ENCODE peak calls at places on chromosomes 5 and 9, in six cellular contexts. F is foreskin fibroblast; W is fibroblast of villous mesenchyme; T is cardiac muscle cell; M is CD8-positive, alpha-beta memory T cell; L is fibroblast of mammary gland. Z is an unnamed sample.

GRCh38 chr5:123264399-123264798 is 158.8 kb downstream of the CEP120 start:
- DNase-seq in F (no peak), W (no peak), T (no peak), M (no peak), L (peak), Z (no peak)

GRCh38 chr9:98775831-98776441 is 20.4 kb downstream of the ANKS6 start:
- DNase-seq in F (peak), W (peak), T (peak), M (peak), L (peak), Z (no peak)

GRCh38 chr5:134392301-134392700 is 19.4 kb downstream of the CDKN2AIPNL start:
- DNase-seq in F (no peak), W (peak), T (no peak), M (no peak), L (no peak), Z (no peak)

GRCh38 chr9:100322954-100323536 is 29.7 kb downstream of the TEX10 start:
- DNase-seq in F (peak), W (peak), T (peak), M (no peak), L (peak), Z (no peak)

GRCh38 chr9:73579823-73580222 is 428.2 kb downstream of the ANXA1 start:
- DNase-seq in F (no peak), W (no peak), T (no peak), M (no peak), L (no peak), Z (no peak)

GRCh38 chr5:67363195-67363594 is 166.6 kb upstream of the CD180 start:
- DNase-seq in F (no peak), W (no peak), T (peak), M (no peak), L (no peak), Z (no peak)

GRCh38 chr5:129460121-129460950 is at the start of gene ADAMTS19:
- DNase-seq in F (peak), W (peak), T (peak), M (no peak), L (peak), Z (no peak)

GRCh38 chr5:74543162-74543995 is 97.1 kb downstream of the ENC1 start:
- DNase-seq in F (peak), W (peak), T (peak), M (no peak), L (peak), Z (peak)

GRCh38 chr5:6732634-6733410 is 19.6 kb downstream of the TENT4A start:
- DNase-seq in F (peak), W (peak), T (peak), M (no peak), L (peak), Z (peak)

GRCh38 chr5:62112689-62113220 is 193.3 kb upstream of the KIF2A start:
- DNase-seq in F (peak), W (no peak), T (no peak), M (no peak), L (no peak), Z (no peak)

GRCh38 chr9:129567842-129568559 is 52.9 kb downstream of the C9orf50 start:
- DNase-seq in F (peak), W (no peak), T (peak), M (no peak), L (peak), Z (peak)

GRCh38 chr9:130459941-130460340 is 15.2 kb downstream of the ASS1 start:
- DNase-seq in F (no peak), W (no peak), T (no peak), M (no peak), L (no peak), Z (no peak)

GRCh38 chr9:133144142-133144886 is 19.4 kb downstream of the GBGT1 start:
- DNase-seq in F (peak), W (peak), T (peak), M (peak), L (peak), Z (peak)

GRCh38 chr5:161745392-161745791 is 59.9 kb downstream of the GABRA6 start:
- DNase-seq in F (no peak), W (no peak), T (no peak), M (no peak), L (no peak), Z (no peak)

GRCh38 chr5:90641528-90641927 is 82.9 kb downstream of the ADGRV1 start:
- DNase-seq in F (no peak), W (no peak), T (no peak), M (no peak), L (no peak), Z (no peak)

GRCh38 chr9:112890106-112891081 is at the start of gene SLC46A2:
- DNase-seq in F (no peak), W (no peak), T (no peak), M (no peak), L (no peak), Z (peak)

GRCh38 chr9:87337335-87338074 is 160.2 kb upstream of the DAPK1 start:
- DNase-seq in F (peak), W (peak), T (peak), M (no peak), L (peak), Z (no peak)

GRCh38 chr5:10934789-10935355 is 173.8 kb upstream of the DAP start:
- DNase-seq in F (no peak), W (no peak), T (no peak), M (no peak), L (no peak), Z (no peak)

GRCh38 chr5:162078805-162079204 is 11.2 kb downstream of the GABRG2 start:
- DNase-seq in F (no peak), W (no peak), T (no peak), M (no peak), L (no peak), Z (no peak)

GRCh38 chr9:28899926-28900325 is 1326.6 kb upstream of the C9orf72 start:
- DNase-seq in F (no peak), W (no peak), T (no peak), M (no peak), L (no peak), Z (no peak)

GRCh38 chr5:142684508-142685031 is 1.3 kb downstream of the FGF1 start:
- DNase-seq in F (no peak), W (no peak), T (peak), M (no peak), L (no peak), Z (no peak)

GRCh38 chr5:65479527-65479926 is 2.2 kb downstream of the ADAMTS6 start:
- DNase-seq in F (no peak), W (no peak), T (no peak), M (no peak), L (no peak), Z (no peak)

GRCh38 chr5:149777382-149777781 is 47.3 kb downstream of the PPARGC1B start:
- DNase-seq in F (no peak), W (no peak), T (peak), M (no peak), L (no peak), Z (peak)

GRCh38 chr5:174877987-174878386 is 153.6 kb downstream of the MSX2 start:
- DNase-seq in F (no peak), W (no peak), T (no peak), M (no peak), L (no peak), Z (no peak)

GRCh38 chr9:123335227-123335985 is 20.6 kb upstream of the CRB2 start:
- DNase-seq in F (peak), W (peak), T (peak), M (no peak), L (peak), Z (no peak)
- H3K4me3 ChIP-seq in F (no peak), W (no peak), T (no peak), M (no peak), L (no peak), Z (no peak)

DNA sequence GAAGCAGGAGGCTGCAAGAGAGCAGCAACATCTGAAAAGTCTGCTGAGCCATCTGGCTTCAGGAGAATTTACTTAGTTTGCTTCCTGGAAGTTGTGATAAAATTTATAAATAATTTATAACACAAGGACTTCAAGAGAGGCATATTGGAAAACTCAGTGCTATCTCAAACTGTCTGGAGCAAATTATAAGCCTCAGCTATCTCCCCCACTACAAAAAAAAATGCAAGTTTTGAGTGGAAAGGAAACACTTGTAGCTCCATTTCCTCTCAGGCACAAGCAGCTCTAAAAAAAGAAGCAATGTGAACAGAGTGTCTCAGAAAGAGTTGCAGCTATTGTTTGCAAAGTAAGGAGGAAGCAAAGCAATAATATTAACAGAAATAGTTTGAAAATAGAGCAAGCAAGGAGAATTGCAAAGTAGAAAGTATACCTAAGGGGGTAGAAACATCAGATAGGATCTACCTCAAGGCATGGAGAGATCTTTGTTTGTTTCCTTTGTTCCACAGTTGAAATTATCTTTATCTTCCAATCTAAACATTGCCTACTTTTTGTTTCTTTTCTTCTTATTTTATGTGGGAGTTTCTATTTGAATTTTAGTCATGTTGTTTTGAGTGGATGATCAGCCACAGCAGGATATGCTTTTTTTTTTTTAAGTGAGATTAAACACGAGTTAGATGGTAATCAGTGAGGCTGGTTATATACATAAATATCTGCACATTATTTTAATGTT is 56.0 kb upstream of the IL6ST start:
- DNase-seq in F (no peak), W (peak), T (peak), M (no peak), L (no peak), Z (no peak)
- H3K4me3 ChIP-seq in F (no peak), W (no peak), T (no peak), M (peak), L (no peak), Z (no peak)

GRCh38 chr9:2620876-2621677 is 510 bp upstream of the VLDLR start:
- DNase-seq in F (peak), W (peak), T (peak), M (peak), L (peak), Z (peak)
- H3K4me3 ChIP-seq in F (peak), W (peak), T (peak), M (no peak), L (peak), Z (peak)

DNA sequence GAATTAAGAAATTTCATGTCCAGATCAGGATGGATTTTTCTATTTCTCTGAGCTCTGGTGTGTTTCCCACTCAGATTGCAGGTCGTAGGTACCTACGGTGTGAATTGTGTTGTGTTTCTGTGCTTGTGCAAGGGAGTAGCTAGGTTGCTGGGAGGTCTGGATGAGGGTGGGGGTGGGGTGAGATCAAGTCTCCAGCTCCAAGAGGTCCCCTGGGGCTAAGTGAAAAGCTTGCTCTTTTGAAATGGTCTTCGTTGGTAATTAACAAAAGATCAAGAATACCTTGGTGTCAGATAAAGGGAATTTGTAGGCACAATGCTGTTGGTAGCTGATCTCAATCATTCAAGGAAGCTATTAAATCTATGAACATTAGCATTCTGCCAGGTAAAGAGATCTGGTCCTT is 988 bp upstream of the PCDHGC4 start:
- DNase-seq in F (no peak), W (no peak), T (no peak), M (no peak), L (no peak), Z (no peak)
- H3K4me3 ChIP-seq in F (no peak), W (no peak), T (peak), M (no peak), L (no peak), Z (no peak)

GRCh38 chr9:105055922-105056321 is 128.0 kb upstream of the ABCA1 start:
- DNase-seq in F (peak), W (peak), T (peak), M (no peak), L (no peak), Z (no peak)
- H3K4me3 ChIP-seq in F (no peak), W (no peak), T (no peak), M (no peak), L (no peak), Z (no peak)

DNA sequence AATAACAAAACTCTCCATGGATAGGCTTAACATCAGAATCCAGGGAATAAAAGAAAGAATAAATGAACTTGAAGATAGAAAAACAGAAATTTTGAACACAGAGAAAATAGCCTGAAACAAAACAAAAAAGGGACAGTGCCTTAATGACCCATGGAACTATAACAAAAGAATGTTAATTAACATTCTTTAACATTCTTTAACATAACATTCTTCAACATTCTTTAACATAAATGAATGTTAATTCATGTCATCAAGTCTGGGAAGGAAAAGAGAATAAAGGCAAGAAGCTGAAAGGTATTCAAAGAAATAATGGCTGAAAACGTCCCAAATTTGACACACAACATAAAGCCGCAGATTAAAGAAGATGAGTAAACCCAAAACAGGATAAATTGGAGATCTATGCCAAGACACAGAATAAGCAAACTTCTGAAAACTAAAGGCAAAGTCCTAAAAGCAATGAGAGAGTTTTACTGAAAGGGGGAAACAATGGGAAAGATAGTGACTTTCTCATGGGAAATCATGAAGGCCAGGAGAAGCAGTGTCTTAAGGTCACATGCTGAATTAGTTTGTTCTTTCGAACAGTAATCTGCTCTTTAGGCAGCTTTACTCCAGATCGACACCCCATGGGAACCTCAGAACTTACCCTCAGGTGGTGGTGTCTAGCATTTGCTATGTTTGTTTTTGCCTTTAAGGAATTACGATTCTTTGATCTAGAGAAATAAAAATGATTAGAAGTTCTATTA is 483.0 kb downstream of the KDM4C start:
- DNase-seq in F (no peak), W (no peak), T (no peak), M (no peak), L (no peak), Z (no peak)
- H3K4me3 ChIP-seq in F (no peak), W (no peak), T (no peak), M (no peak), L (no peak), Z (no peak)